ENCODE peak calls at places on chromosome 17, in seven cellular contexts. One of them, this sample, is unnamed.

GRCh38 chr17:79420318-79421243 is 190.3 kb downstream of the RBFOX3 start:
- DNase-seq in right cardiac atrium: no peak
- DNase-seq in spleen: no peak
- DNase-seq in effector memory CD4-positive, alpha-beta T cell: no peak
- DNase-seq in cardiac muscle cell: peak; percentile 12
- DNase-seq in pancreas: no peak
- DNase-seq in CD8-positive, alpha-beta T cell: peak; percentile 12
- DNase-seq in this sample: no peak

GRCh38 chr17:42744283-42744805 is 496 bp downstream of the EZH1 start:
- DNase-seq in right cardiac atrium: peak; percentile 84
- DNase-seq in spleen: no peak
- DNase-seq in effector memory CD4-positive, alpha-beta T cell: peak; percentile 68
- DNase-seq in cardiac muscle cell: peak; percentile 81
- DNase-seq in pancreas: peak; percentile 84
- DNase-seq in CD8-positive, alpha-beta T cell: peak; percentile 68
- DNase-seq in this sample: no peak

GRCh38 chr17:28892024-28892423 is 5.5 kb downstream of the FLOT2 start:
- DNase-seq in right cardiac atrium: no peak
- DNase-seq in spleen: no peak
- DNase-seq in effector memory CD4-positive, alpha-beta T cell: no peak
- DNase-seq in cardiac muscle cell: no peak
- DNase-seq in pancreas: no peak
- DNase-seq in CD8-positive, alpha-beta T cell: no peak
- DNase-seq in this sample: no peak

GRCh38 chr17:48246623-48247022 is 139.1 kb downstream of the SNX11 start:
- DNase-seq in right cardiac atrium: no peak
- DNase-seq in spleen: no peak
- DNase-seq in effector memory CD4-positive, alpha-beta T cell: no peak
- DNase-seq in cardiac muscle cell: no peak
- DNase-seq in pancreas: no peak
- DNase-seq in CD8-positive, alpha-beta T cell: no peak
- DNase-seq in this sample: no peak

GRCh38 chr17:50956750-50957523 is 90.8 kb upstream of the TOB1 start:
- DNase-seq in right cardiac atrium: peak; percentile 63
- DNase-seq in spleen: peak; percentile 86
- DNase-seq in effector memory CD4-positive, alpha-beta T cell: peak; percentile 44
- DNase-seq in cardiac muscle cell: peak; percentile 79
- DNase-seq in pancreas: peak; percentile 72
- DNase-seq in CD8-positive, alpha-beta T cell: peak; percentile 74
- DNase-seq in this sample: peak; percentile 65

GRCh38 chr17:78441271-78441986 is 63.0 kb downstream of the PGS1 start:
- DNase-seq in right cardiac atrium: no peak
- DNase-seq in spleen: no peak
- DNase-seq in effector memory CD4-positive, alpha-beta T cell: no peak
- DNase-seq in cardiac muscle cell: no peak
- DNase-seq in pancreas: no peak
- DNase-seq in CD8-positive, alpha-beta T cell: no peak
- DNase-seq in this sample: no peak

GRCh38 chr17:78779848-78780247 is 2.2 kb downstream of the CYTH1 start:
- DNase-seq in right cardiac atrium: no peak
- DNase-seq in spleen: peak; percentile 78
- DNase-seq in effector memory CD4-positive, alpha-beta T cell: peak; percentile 50
- DNase-seq in cardiac muscle cell: no peak
- DNase-seq in pancreas: no peak
- DNase-seq in CD8-positive, alpha-beta T cell: peak; percentile 71
- DNase-seq in this sample: peak; percentile 87

GRCh38 chr17:77852666-77853207 is 105.8 kb upstream of the TNRC6C start:
- DNase-seq in right cardiac atrium: no peak
- DNase-seq in spleen: peak; percentile 66
- DNase-seq in effector memory CD4-positive, alpha-beta T cell: no peak
- DNase-seq in cardiac muscle cell: no peak
- DNase-seq in pancreas: no peak
- DNase-seq in CD8-positive, alpha-beta T cell: no peak
- DNase-seq in this sample: no peak

GRCh38 chr17:57478851-57479250 is 222.5 kb downstream of the MSI2 start:
- DNase-seq in right cardiac atrium: no peak
- DNase-seq in spleen: no peak
- DNase-seq in effector memory CD4-positive, alpha-beta T cell: no peak
- DNase-seq in cardiac muscle cell: no peak
- DNase-seq in pancreas: no peak
- DNase-seq in CD8-positive, alpha-beta T cell: no peak
- DNase-seq in this sample: no peak

GRCh38 chr17:74566132-74566753 is 1.1 kb downstream of the CD300H start:
- DNase-seq in right cardiac atrium: peak; percentile 38
- DNase-seq in spleen: peak; percentile 82
- DNase-seq in effector memory CD4-positive, alpha-beta T cell: no peak
- DNase-seq in cardiac muscle cell: peak; percentile 61
- DNase-seq in pancreas: no peak
- DNase-seq in CD8-positive, alpha-beta T cell: no peak
- DNase-seq in this sample: peak; percentile 13

GRCh38 chr17:29292071-29292991 is 1.6 kb downstream of the NUFIP2 start:
- DNase-seq in right cardiac atrium: peak; percentile 80
- DNase-seq in spleen: peak; percentile 92
- DNase-seq in effector memory CD4-positive, alpha-beta T cell: peak; percentile 30
- DNase-seq in cardiac muscle cell: peak; percentile 55
- DNase-seq in pancreas: peak; percentile 64
- DNase-seq in CD8-positive, alpha-beta T cell: peak; percentile 76
- DNase-seq in this sample: peak; percentile 49

GRCh38 chr17:82242977-82243647 is 14.3 kb downstream of the SLC16A3 start:
- DNase-seq in right cardiac atrium: peak; percentile 89
- DNase-seq in spleen: peak; percentile 77
- DNase-seq in effector memory CD4-positive, alpha-beta T cell: no peak
- DNase-seq in cardiac muscle cell: no peak
- DNase-seq in pancreas: peak; percentile 91
- DNase-seq in CD8-positive, alpha-beta T cell: no peak
- DNase-seq in this sample: no peak

GRCh38 chr17:17170346-17170976 is 35.7 kb downstream of the PLD6 start:
- DNase-seq in right cardiac atrium: no peak
- DNase-seq in spleen: no peak
- DNase-seq in effector memory CD4-positive, alpha-beta T cell: no peak
- DNase-seq in cardiac muscle cell: peak; percentile 70
- DNase-seq in pancreas: no peak
- DNase-seq in CD8-positive, alpha-beta T cell: no peak
- DNase-seq in this sample: no peak

DNA sequence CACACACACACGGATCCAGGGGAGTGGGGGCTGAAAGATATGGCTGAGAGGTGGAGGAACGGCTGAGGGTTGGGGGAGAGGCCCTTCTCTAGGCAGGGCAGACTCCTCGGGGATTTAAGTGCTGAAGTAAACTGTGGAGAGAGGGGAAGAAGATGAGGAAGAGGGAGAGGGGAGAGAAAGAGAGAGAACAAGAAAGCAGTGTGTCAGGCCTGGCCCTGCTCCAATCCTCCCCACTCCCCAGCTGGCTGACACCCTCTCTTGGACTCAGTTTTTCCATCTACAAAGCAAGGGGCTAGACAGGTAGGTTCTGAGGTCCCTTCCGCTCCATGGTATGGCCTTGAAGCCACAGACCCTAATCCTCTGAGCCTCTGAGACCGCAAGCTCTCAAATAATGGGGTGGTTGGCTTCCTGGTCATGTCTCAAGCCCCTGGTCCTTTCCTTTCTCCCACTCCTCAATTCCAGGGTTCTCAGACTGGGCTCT is 2.0 kb downstream of the VAMP2 start:
- DNase-seq in right cardiac atrium: no peak
- DNase-seq in spleen: no peak
- DNase-seq in effector memory CD4-positive, alpha-beta T cell: no peak
- DNase-seq in cardiac muscle cell: no peak
- DNase-seq in pancreas: peak; percentile 46
- DNase-seq in CD8-positive, alpha-beta T cell: no peak
- DNase-seq in this sample: no peak
- H3K4me3 ChIP-seq in right cardiac atrium: no peak overlapping the region
- H3K4me3 ChIP-seq in spleen: peak overlapping the region; percentile 79
- H3K4me3 ChIP-seq in effector memory CD4-positive, alpha-beta T cell: no peak overlapping the region
- H3K4me3 ChIP-seq in cardiac muscle cell: no peak overlapping the region
- H3K4me3 ChIP-seq in pancreas: no peak overlapping the region
- H3K4me3 ChIP-seq in CD8-positive, alpha-beta T cell: peak overlapping the region; percentile 96
- H3K4me3 ChIP-seq in this sample: peak overlapping the region; percentile 98

GRCh38 chr17:2171725-2172446 is 117.0 kb downstream of the HIC1 start:
- DNase-seq in right cardiac atrium: peak; percentile 76
- DNase-seq in spleen: no peak
- DNase-seq in effector memory CD4-positive, alpha-beta T cell: no peak
- DNase-seq in cardiac muscle cell: peak; percentile 60
- DNase-seq in pancreas: peak; percentile 80
- DNase-seq in CD8-positive, alpha-beta T cell: no peak
- DNase-seq in this sample: no peak
- H3K9me3 ChIP-seq in right cardiac atrium: no peaks in the 10 kb centered on the region
- H3K9me3 ChIP-seq in spleen: no peaks in the 10 kb centered on the region
- H3K9me3 ChIP-seq in effector memory CD4-positive, alpha-beta T cell: no peaks in the 10 kb centered on the region
- H3K9me3 ChIP-seq in cardiac muscle cell: no peaks in the 10 kb centered on the region
- H3K9me3 ChIP-seq in pancreas: no peaks in the 10 kb centered on the region
- H3K9me3 ChIP-seq in CD8-positive, alpha-beta T cell: no peaks in the 10 kb centered on the region
- H3K9me3 ChIP-seq in this sample: no peaks in the 10 kb centered on the region

GRCh38 chr17:40112191-40112590 is 9.6 kb upstream of the MSL1 start:
- DNase-seq in right cardiac atrium: no peak
- DNase-seq in spleen: no peak
- DNase-seq in effector memory CD4-positive, alpha-beta T cell: no peak
- DNase-seq in cardiac muscle cell: no peak
- DNase-seq in pancreas: no peak
- DNase-seq in CD8-positive, alpha-beta T cell: no peak
- DNase-seq in this sample: no peak

GRCh38 chr17:40115101-40115436 is 6.7 kb upstream of the MSL1 start:
- DNase-seq in right cardiac atrium: no peak
- DNase-seq in spleen: no peak
- DNase-seq in effector memory CD4-positive, alpha-beta T cell: no peak
- DNase-seq in cardiac muscle cell: no peak
- DNase-seq in pancreas: no peak
- DNase-seq in CD8-positive, alpha-beta T cell: no peak
- DNase-seq in this sample: no peak

GRCh38 chr17:40113961-40114272 is 7.9 kb upstream of the MSL1 start:
- DNase-seq in right cardiac atrium: no peak
- DNase-seq in spleen: no peak
- DNase-seq in effector memory CD4-positive, alpha-beta T cell: no peak
- DNase-seq in cardiac muscle cell: no peak
- DNase-seq in pancreas: no peak
- DNase-seq in CD8-positive, alpha-beta T cell: no peak
- DNase-seq in this sample: no peak

GRCh38 chr17:40112718-40113109 is 9.1 kb upstream of the MSL1 start:
- DNase-seq in right cardiac atrium: no peak
- DNase-seq in spleen: no peak
- DNase-seq in effector memory CD4-positive, alpha-beta T cell: no peak
- DNase-seq in cardiac muscle cell: no peak
- DNase-seq in pancreas: no peak
- DNase-seq in CD8-positive, alpha-beta T cell: no peak
- DNase-seq in this sample: no peak

DNA sequence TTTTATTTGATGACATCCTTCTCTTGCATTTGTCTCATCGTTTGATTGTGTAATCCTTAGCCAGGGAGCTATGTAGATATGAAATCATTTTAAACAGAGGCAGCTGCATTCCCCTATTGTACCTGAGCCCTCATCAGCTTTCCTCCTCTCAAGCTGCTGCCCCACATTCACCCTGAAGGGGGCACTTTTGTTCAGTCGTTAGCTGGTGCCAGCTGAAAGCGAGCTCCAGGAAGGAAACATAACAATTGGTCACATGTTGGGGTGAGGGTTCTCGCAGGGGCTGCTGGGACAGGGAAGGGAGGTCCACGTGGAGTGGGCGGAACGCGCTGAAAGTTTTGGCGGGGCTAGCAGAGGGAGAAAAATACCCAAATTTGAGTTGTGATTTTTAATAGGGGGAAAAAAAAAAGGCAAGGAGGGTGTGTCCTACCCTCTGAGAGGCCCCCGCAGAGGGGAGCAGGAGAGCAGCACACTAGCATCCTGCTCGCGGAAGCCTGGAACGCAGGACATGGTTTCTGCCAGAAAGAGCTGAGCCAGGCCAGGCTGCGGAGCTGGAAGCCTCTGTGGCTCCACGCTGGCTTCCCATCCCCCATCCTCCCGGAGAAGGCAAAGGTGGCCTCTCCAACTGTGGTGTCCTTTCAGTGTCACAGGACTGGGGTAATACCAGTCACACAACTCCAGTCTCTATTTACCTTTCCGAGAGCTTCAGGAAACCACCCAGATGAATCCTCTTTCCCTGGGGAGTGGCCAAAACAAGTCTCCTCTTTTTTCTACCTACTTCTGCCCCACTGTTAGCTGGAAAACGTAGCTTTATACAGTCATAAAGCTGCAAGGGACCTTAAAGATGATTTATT is 8.4 kb upstream of the MSL1 start:
- DNase-seq in right cardiac atrium: peak; percentile 91
- DNase-seq in spleen: peak; percentile 96
- DNase-seq in effector memory CD4-positive, alpha-beta T cell: peak; percentile 86
- DNase-seq in cardiac muscle cell: peak; percentile 94
- DNase-seq in pancreas: peak; percentile 91
- DNase-seq in CD8-positive, alpha-beta T cell: peak; percentile 94
- DNase-seq in this sample: peak; percentile 97
- H3K4me1 ChIP-seq in right cardiac atrium: peaks cover 11% of the 10 kb centered on the region
- H3K4me1 ChIP-seq in spleen: peaks cover 65% of the 10 kb centered on the region
- H3K4me1 ChIP-seq in effector memory CD4-positive, alpha-beta T cell: peaks cover 50% of the 10 kb centered on the region
- H3K4me1 ChIP-seq in cardiac muscle cell: peaks cover 41% of the 10 kb centered on the region
- H3K4me1 ChIP-seq in pancreas: peaks cover 57% of the 10 kb centered on the region
- H3K4me1 ChIP-seq in CD8-positive, alpha-beta T cell: peaks cover 55% of the 10 kb centered on the region
- H3K4me1 ChIP-seq in this sample: peaks cover 58% of the 10 kb centered on the region

GRCh38 chr17:67500677-67501300 is 123.7 kb downstream of the PITPNC1 start:
- DNase-seq in right cardiac atrium: no peak
- DNase-seq in spleen: no peak
- DNase-seq in effector memory CD4-positive, alpha-beta T cell: no peak
- DNase-seq in cardiac muscle cell: no peak
- DNase-seq in pancreas: no peak
- DNase-seq in CD8-positive, alpha-beta T cell: no peak
- DNase-seq in this sample: no peak

GRCh38 chr17:67506966-67507365 is 129.9 kb downstream of the PITPNC1 start:
- DNase-seq in right cardiac atrium: no peak
- DNase-seq in spleen: no peak
- DNase-seq in effector memory CD4-positive, alpha-beta T cell: no peak
- DNase-seq in cardiac muscle cell: no peak
- DNase-seq in pancreas: no peak
- DNase-seq in CD8-positive, alpha-beta T cell: no peak
- DNase-seq in this sample: no peak

GRCh38 chr17:67500261-67500660 is 123.2 kb downstream of the PITPNC1 start:
- DNase-seq in right cardiac atrium: no peak
- DNase-seq in spleen: no peak
- DNase-seq in effector memory CD4-positive, alpha-beta T cell: no peak
- DNase-seq in cardiac muscle cell: no peak
- DNase-seq in pancreas: no peak
- DNase-seq in CD8-positive, alpha-beta T cell: no peak
- DNase-seq in this sample: no peak

GRCh38 chr17:67503184-67503583 is 126.1 kb downstream of the PITPNC1 start:
- DNase-seq in right cardiac atrium: no peak
- DNase-seq in spleen: no peak
- DNase-seq in effector memory CD4-positive, alpha-beta T cell: no peak
- DNase-seq in cardiac muscle cell: no peak
- DNase-seq in pancreas: peak; percentile 81
- DNase-seq in CD8-positive, alpha-beta T cell: no peak
- DNase-seq in this sample: no peak

GRCh38 chr17:67504182-67504581 is 127.1 kb downstream of the PITPNC1 start:
- DNase-seq in right cardiac atrium: no peak
- DNase-seq in spleen: no peak
- DNase-seq in effector memory CD4-positive, alpha-beta T cell: no peak
- DNase-seq in cardiac muscle cell: no peak
- DNase-seq in pancreas: no peak
- DNase-seq in CD8-positive, alpha-beta T cell: no peak
- DNase-seq in this sample: no peak
- H3K4me3 ChIP-seq in right cardiac atrium: no peak overlapping the region
- H3K4me3 ChIP-seq in spleen: no peak overlapping the region
- H3K4me3 ChIP-seq in effector memory CD4-positive, alpha-beta T cell: no peak overlapping the region
- H3K4me3 ChIP-seq in cardiac muscle cell: no peak overlapping the region
- H3K4me3 ChIP-seq in pancreas: no peak overlapping the region
- H3K4me3 ChIP-seq in CD8-positive, alpha-beta T cell: no peak overlapping the region
- H3K4me3 ChIP-seq in this sample: no peak overlapping the region

This sample was measured in CD4-positive, alpha-beta memory T cell.